ENCODE peak calls at places on chromosomes 1 and 21, in seven cellular contexts. M is prostate gland, S is non-pigmented ciliary epithelial cell, F is globus pallidus, Q is Kasumi-1, I is ACHN, Y is NCI-H2081. N is an unnamed sample.

GRCh38 chr1:21035794-21036193 is 140.9 kb downstream of the EIF4G3 start:
- DNase-seq in Q (no peak), M (no peak), F (no peak), I (no peak), Y (no peak), S (no peak), N (no peak)

GRCh38 chr1:219772265-219773036 is 155.9 kb downstream of the SLC30A10 start:
- DNase-seq in F (no peak), I (no peak), Q (no peak), S (no peak), Y (no peak), M (no peak), N (no peak)

GRCh38 chr21:42555756-42556438 is 42.2 kb downstream of the SLC37A1 start:
- DNase-seq in Q (no peak), F (no peak), Y (no peak), I (no peak), S (no peak), M (no peak), N (no peak)

GRCh38 chr1:93702102-93702827 is 20.6 kb upstream of the BCAR3 start:
- DNase-seq in M (no peak), I (peak; percentile 68), S (no peak), Q (no peak), F (no peak), Y (no peak), N (no peak)

GRCh38 chr21:40819262-40819661 is 27.7 kb downstream of the DSCAM start:
- DNase-seq in I (no peak), Y (no peak), M (no peak), F (no peak), Q (no peak), S (no peak), N (no peak)

GRCh38 chr21:17775431-17776126 is 43.6 kb downstream of the C21orf91 start:
- DNase-seq in Q (no peak), S (no peak), I (no peak), F (no peak), Y (no peak), M (no peak), N (no peak)

GRCh38 chr1:45444609-45445131 is 46.3 kb downstream of the TESK2 start:
- DNase-seq in Y (no peak), S (no peak), M (peak; percentile 36), Q (no peak), F (no peak), I (no peak), N (no peak)

GRCh38 chr1:45314266-45314665 is 12.4 kb upstream of the HPDL start:
- DNase-seq in Q (no peak), S (no peak), I (no peak), F (no peak), M (no peak), Y (no peak), N (no peak)

GRCh38 chr1:50774759-50775351 is 185.2 kb downstream of the FAF1 start:
- DNase-seq in S (peak; percentile 31), Q (peak; percentile 65), M (peak; percentile 21), I (peak; percentile 66), F (peak; percentile 57), Y (peak; percentile 70), N (no peak)

GRCh38 chr1:102852583-102852982 is 255.7 kb downstream of the COL11A1 start:
- DNase-seq in Q (no peak), M (no peak), F (no peak), Y (no peak), S (no peak), I (no peak), N (no peak)

GRCh38 chr1:35929730-35930592 is 944 bp upstream of the AGO3 start:
- DNase-seq in Y (peak; percentile 29), I (peak; percentile 61), Q (peak; percentile 79), M (peak; percentile 32), F (no peak), S (no peak), N (no peak)

GRCh38 chr1:162404550-162405160 is 7.3 kb downstream of the SH2D1B start:
- DNase-seq in M (no peak), S (peak; percentile 70), Y (no peak), F (no peak), I (no peak), Q (no peak), N (no peak)

GRCh38 chr1:97050501-97050900 is 328.9 kb downstream of the PTBP2 start:
- DNase-seq in Q (peak; percentile 30), F (peak; percentile 19), S (peak; percentile 70), M (no peak), I (peak; percentile 43), Y (no peak), N (peak; percentile 3)

GRCh38 chr1:50605186-50605875 is 182.1 kb upstream of the DMRTA2 start:
- DNase-seq in Y (peak; percentile 75), I (peak; percentile 57), M (peak; percentile 28), Q (peak; percentile 58), S (no peak), F (peak; percentile 31), N (peak; percentile 14)

GRCh38 chr1:79104617-79105016 is 98.1 kb upstream of the ADGRL4 start:
- DNase-seq in I (no peak), M (no peak), S (no peak), Q (no peak), F (no peak), Y (no peak), N (no peak)

GRCh38 chr1:212467843-212468482 is 35.2 kb downstream of the NENF start:
- DNase-seq in M (no peak), Q (no peak), S (no peak), I (no peak), Y (no peak), F (no peak), N (no peak)

GRCh38 chr1:27630859-27631491 is 4.0 kb downstream of the FGR start:
- DNase-seq in M (no peak), I (no peak), Y (no peak), Q (no peak), F (no peak), S (no peak), N (no peak)

GRCh38 chr1:58966103-58966916 is 182.5 kb upstream of the JUN start:
- DNase-seq in Y (no peak), S (no peak), I (no peak), Q (no peak), F (no peak), M (no peak), N (no peak)

GRCh38 chr1:174359454-174359805 is 88.3 kb upstream of the GPR52 start:
- DNase-seq in Y (no peak), F (no peak), S (no peak), M (no peak), Q (no peak), I (no peak), N (no peak)

GRCh38 chr1:86915737-86916235 is 1.4 kb downstream of the HS2ST1 start:
- DNase-seq in M (no peak), I (no peak), Q (no peak), Y (no peak), S (no peak), F (no peak), N (no peak)

GRCh38 chr1:172388490-172388889 is 32.0 kb upstream of the C1orf105 start:
- DNase-seq in Q (no peak), M (no peak), S (no peak), Y (no peak), I (no peak), F (no peak), N (no peak)

GRCh38 chr1:110150330-110151174 is at the start of gene SLC6A17:
- DNase-seq in M (no peak), I (peak; percentile 74), S (no peak), Y (peak; percentile 36), Q (no peak), F (no peak), N (no peak)

GRCh38 chr1:56508523-56508983 is 70.8 kb downstream of the PLPP3 start:
- DNase-seq in M (no peak), Y (no peak), I (no peak), S (no peak), Q (peak; percentile 11), F (no peak), N (no peak)

GRCh38 chr1:54766726-54767125 is 2.4 kb upstream of the PARS2 start:
- DNase-seq in Y (no peak), F (no peak), S (no peak), M (no peak), I (no peak), Q (no peak), N (peak; percentile 50)

GRCh38 chr1:1304331-1305299 is 3.1 kb downstream of the ACAP3 start:
- DNase-seq in Q (no peak), F (peak; percentile 96), S (peak; percentile 27), Y (peak; percentile 60), I (peak; percentile 66), M (peak; percentile 69), N (peak; percentile 41)

GRCh38 chr21:41961282-41961701 is 7.5 kb upstream of the C2CD2 start:
- DNase-seq in Y (no peak), S (no peak), M (no peak), F (no peak), I (no peak), Q (no peak), N (no peak)

N was measured in NCI-H1436 treated with DMSO at 0.1 percent for 48 hours.